ENCODE peak calls at places on chromosome 13, in six cellular contexts. T is neural progenitor cell, X is foreskin fibroblast, S is AG04450, Z is astrocyte of the cerebellum, Q is omental fat pad. R is an unnamed sample.

GRCh38 chr13:112205990-112206389 is 139.0 kb downstream of the SOX1 start:
- DNase-seq in Z (no peak), S (no peak), X (no peak), T (no peak), Q (no peak), R (no peak)

GRCh38 chr13:35882722-35883497 is 248.3 kb downstream of the DCLK1 start:
- DNase-seq in Z (no peak), Q (no peak), X (peak; percentile 6), S (no peak), T (no peak), R (no peak)

GRCh38 chr13:50326746-50327145 is 311.5 kb downstream of the KCNRG start:
- DNase-seq in X (no peak), S (no peak), T (no peak), Q (no peak), Z (peak; percentile 1), R (no peak)

GRCh38 chr13:66180806-66181205 is 1049.3 kb downstream of the PCDH9 start:
- DNase-seq in T (no peak), Z (no peak), Q (no peak), X (peak; percentile 17), S (no peak), R (no peak)

GRCh38 chr13:114112231-114112825 is 20.1 kb downstream of the RASA3 start:
- DNase-seq in Q (peak; percentile 17), X (no peak), T (peak; percentile 80), Z (no peak), S (no peak), R (no peak)

GRCh38 chr13:42056585-42056984 is 8.1 kb downstream of the DGKH start:
- DNase-seq in S (no peak), Z (no peak), X (no peak), Q (no peak), T (no peak), R (no peak)

GRCh38 chr13:32098275-32098674 is 66.7 kb downstream of the FRY start:
- DNase-seq in X (peak; percentile 38), S (no peak), T (no peak), Z (no peak), Q (no peak), R (no peak)

GRCh38 chr13:109273326-109273751 is 513.0 kb downstream of the IRS2 start:
- DNase-seq in X (peak; percentile 56), Q (no peak), Z (no peak), S (no peak), T (no peak), R (no peak)

GRCh38 chr13:23631676-23632622 is 61.7 kb downstream of the TNFRSF19 start:
- DNase-seq in S (no peak), T (peak; percentile 86), Z (no peak), X (no peak), Q (no peak), R (no peak)

GRCh38 chr13:65260938-65261880 is 1968.9 kb downstream of the PCDH9 start:
- DNase-seq in S (no peak), T (no peak), X (no peak), Z (no peak), Q (no peak), R (no peak)

GRCh38 chr13:23695711-23696512 is 125.7 kb downstream of the TNFRSF19 start:
- DNase-seq in Z (no peak), T (no peak), Q (no peak), S (no peak), X (no peak), R (peak; percentile 65)

GRCh38 chr13:21913010-21913409 is 242.1 kb downstream of the FGF9 start:
- DNase-seq in S (no peak), Z (no peak), Q (no peak), X (no peak), T (peak; percentile 68), R (no peak)

GRCh38 chr13:40517486-40518311 is 148.7 kb downstream of the FOXO1 start:
- DNase-seq in T (no peak), Z (no peak), X (no peak), Q (no peak), S (no peak), R (no peak)

GRCh38 chr13:43874512-43875092 is 4.9 kb downstream of the CCDC122 start:
- DNase-seq in S (no peak), Z (no peak), Q (no peak), X (peak; percentile 43), T (no peak), R (no peak)

GRCh38 chr13:95955255-95955654 is 97.9 kb downstream of the UGGT2 start:
- DNase-seq in S (no peak), Z (no peak), X (no peak), T (no peak), Q (no peak), R (no peak)

GRCh38 chr13:50451609-50452008 is 391.9 kb downstream of the DLEU7 start:
- DNase-seq in S (no peak), X (no peak), Z (no peak), T (no peak), Q (no peak), R (no peak)

GRCh38 chr13:25571237-25571636 is 199.5 kb downstream of the ATP8A2 start:
- DNase-seq in S (no peak), X (no peak), Q (no peak), T (no peak), Z (no peak), R (no peak)

GRCh38 chr13:112473818-112474217 is 97.7 kb downstream of the SPACA7 start:
- DNase-seq in Q (no peak), X (no peak), Z (no peak), T (no peak), S (no peak), R (no peak)

GRCh38 chr13:79404985-79405384 is 1.1 kb downstream of the RBM26 start:
- DNase-seq in X (no peak), T (no peak), Z (no peak), Q (no peak), S (no peak), R (no peak)

GRCh38 chr13:50801087-50801931 is 42.2 kb downstream of the DLEU7 start:
- DNase-seq in X (peak; percentile 89), T (peak; percentile 80), Z (peak; percentile 74), S (peak; percentile 37), Q (no peak), R (peak; percentile 39)

GRCh38 chr13:57739089-57739488 is 107.5 kb downstream of the PCDH17 start:
- DNase-seq in S (no peak), T (no peak), Q (no peak), Z (no peak), X (no peak), R (no peak)

GRCh38 chr13:25806304-25806974 is 245.4 kb downstream of the SHISA2 start:
- DNase-seq in T (no peak), S (no peak), Q (no peak), X (no peak), Z (peak; percentile 26), R (no peak)

GRCh38 chr13:68076046-68076445 is 845.9 kb upstream of the PCDH9 start:
- DNase-seq in Q (no peak), X (no peak), T (no peak), Z (no peak), S (no peak), R (no peak)

GRCh38 chr13:110132178-110132975 is 174.6 kb downstream of the COL4A1 start:
- DNase-seq in S (no peak), Q (no peak), T (no peak), Z (no peak), X (peak; percentile 15), R (no peak)

GRCh38 chr13:64709079-64709478 is 2521.1 kb downstream of the PCDH9 start:
- DNase-seq in T (peak; percentile 39), Q (no peak), X (peak; percentile 43), S (no peak), Z (no peak), R (no peak)

GRCh38 chr13:23554000-23554399 is 16.2 kb upstream of the TNFRSF19 start:
- DNase-seq in X (peak; percentile 43), T (no peak), Q (no peak), Z (no peak), S (no peak), R (no peak)

GRCh38 chr13:113666951-113667701 is at the start of gene GRK1:
- DNase-seq in T (peak; percentile 16), Q (no peak), S (no peak), Z (no peak), X (no peak), R (peak; percentile 11)

DNA sequence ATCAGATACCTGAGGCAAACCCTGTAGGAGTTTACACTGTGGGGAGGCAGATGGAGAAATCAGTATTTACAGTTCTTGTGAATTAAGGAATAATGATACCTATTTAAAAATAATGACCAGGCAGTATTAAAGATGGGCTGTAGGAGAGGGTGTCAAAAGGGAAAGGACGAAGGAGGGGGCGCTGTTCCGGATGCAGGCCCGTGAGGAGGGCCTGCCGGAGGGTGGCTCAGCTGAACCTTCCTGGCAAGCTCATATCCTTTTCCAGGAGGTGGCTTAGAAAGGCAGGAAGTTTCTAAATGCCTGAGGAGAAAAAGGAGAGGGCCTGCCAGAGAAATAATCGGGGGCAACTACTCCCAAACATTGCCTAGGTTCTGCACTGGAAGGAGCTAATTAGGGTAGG is 46.6 kb downstream of the MBNL2 start:
- DNase-seq in Q (no peak), Z (no peak), T (no peak), X (no peak), S (no peak), R (no peak)
- TF ChIP-seq CTCF in Q (no peak), Z (peak; percentile 7), T (no peak), X (no peak), S (peak; percentile 26), R (no peak)

DNA sequence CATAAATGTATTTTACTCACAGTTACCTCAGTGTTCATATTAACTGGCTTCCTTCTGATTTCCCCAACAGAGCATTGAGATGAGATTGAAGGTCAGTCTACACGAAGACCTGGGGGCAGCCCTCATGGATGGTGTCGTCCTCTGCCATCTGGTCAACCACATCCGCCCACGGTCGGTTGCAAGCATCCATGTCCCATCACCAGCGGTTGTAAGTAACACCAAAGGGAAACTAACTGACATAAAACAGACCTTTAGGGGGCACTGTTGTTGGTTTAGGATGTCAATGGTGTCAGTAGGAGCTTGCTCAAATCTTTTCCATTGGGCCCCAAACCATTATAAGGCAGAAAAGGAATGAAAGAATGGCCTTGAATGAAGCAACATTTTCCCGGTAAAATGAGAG is 68.2 kb downstream of the ESD start:
- DNase-seq in S (no peak), T (peak; percentile 29), Z (no peak), X (no peak), Q (no peak), R (no peak)
- TF ChIP-seq CTCF in S (no peak), T (peak; percentile 36), Z (no peak), X (no peak), Q (no peak), R (no peak)

DNA sequence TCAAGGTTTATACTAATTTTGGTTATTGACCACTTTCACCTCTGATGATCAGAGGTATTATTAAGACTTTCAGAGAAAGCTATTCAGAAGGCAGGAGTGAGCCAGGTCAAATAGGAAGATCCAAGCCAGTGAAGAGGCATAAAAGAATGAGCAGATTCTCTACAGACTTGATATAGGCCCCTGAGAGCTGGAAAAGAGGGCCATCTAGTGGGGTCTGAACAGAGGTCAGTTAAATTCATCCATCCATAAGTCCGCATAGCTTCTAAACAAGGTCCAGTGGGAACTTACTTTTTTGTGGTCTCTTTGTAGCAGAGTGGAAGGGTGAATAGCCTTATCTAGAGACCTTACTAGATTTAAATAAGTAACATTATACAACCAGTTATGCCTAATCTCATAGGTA is 126.6 kb upstream of the UFM1 start:
- DNase-seq in T (peak; percentile 66), Z (peak; percentile 32), Q (no peak), X (peak; percentile 7), S (no peak), R (no peak)
- TF ChIP-seq CTCF in T (peak; percentile 70), Z (peak; percentile 50), Q (no peak), X (peak; percentile 28), S (peak; percentile 42), R (no peak)

DNA sequence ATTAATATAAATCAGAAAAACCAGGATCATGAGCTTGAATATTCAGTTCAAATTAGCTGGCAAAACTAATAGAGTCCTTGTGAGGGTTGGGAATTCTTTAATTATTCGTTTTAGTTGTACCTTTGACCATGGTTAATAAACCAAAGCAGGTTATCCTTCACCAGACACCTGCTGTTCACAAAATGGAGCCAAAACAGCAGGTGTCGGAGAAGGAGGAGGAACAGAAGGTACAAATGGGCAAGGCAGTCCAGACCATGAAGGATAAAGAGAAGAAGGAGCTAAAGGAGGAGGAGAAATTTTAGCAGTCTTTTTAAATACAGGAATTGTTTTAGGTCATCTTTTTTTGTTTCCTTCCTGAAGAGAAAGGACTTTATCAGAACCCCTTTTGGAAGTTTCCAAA is 106.1 kb downstream of the NHLRC3 start:
- DNase-seq in X (no peak), Z (no peak), T (no peak), Q (no peak), S (no peak), R (no peak)
- TF ChIP-seq CTCF in X (no peak), Z (no peak), T (no peak), Q (no peak), S (no peak), R (no peak)